ENCODE peak calls at places on chromosome 4, in seven cellular contexts. S is fibroblast of pulmonary artery, A is Calu3, P is left lung, Q is Panc1, R is dorsolateral prefrontal cortex, J is A549. H is an unnamed sample.

GRCh38 chr4:186827542-186827887 is 103.9 kb upstream of the FAT1 start:
- DNase-seq in S (no peak), A (no peak), P (no peak), Q (no peak), R (no peak), J (no peak), H (no peak)

GRCh38 chr4:168059251-168059650 is 33.1 kb upstream of the ANXA10 start:
- DNase-seq in S (peak), A (no peak), P (no peak), Q (no peak), R (no peak), J (no peak), H (no peak)

GRCh38 chr4:123107444-123108252 is 185.3 kb upstream of the NUDT6 start:
- DNase-seq in S (no peak), A (no peak), P (peak), Q (no peak), R (no peak), J (no peak), H (no peak)

GRCh38 chr4:77579406-77580076 is 26.1 kb upstream of the CXCL13 start:
- DNase-seq in S (peak), A (no peak), P (no peak), Q (no peak), R (no peak), J (peak), H (no peak)

GRCh38 chr4:175451238-175451965 is 360.7 kb downstream of the GPM6A start:
- DNase-seq in S (no peak), A (no peak), P (no peak), Q (no peak), R (no peak), J (no peak), H (no peak)

GRCh38 chr4:1449833-1450741 is 43.8 kb upstream of the NKX1-1 start:
- DNase-seq in S (no peak), A (no peak), P (no peak), Q (no peak), R (no peak), J (no peak), H (no peak)

GRCh38 chr4:30968926-30969325 is 248.8 kb downstream of the PCDH7 start:
- DNase-seq in S (no peak), A (no peak), P (no peak), Q (no peak), R (no peak), J (no peak), H (no peak)

GRCh38 chr4:138175337-138175794 is 66.8 kb downstream of the SLC7A11 start:
- DNase-seq in S (peak), A (no peak), P (no peak), Q (no peak), R (no peak), J (no peak), H (no peak)

GRCh38 chr4:166252487-166253402 is 379.7 kb downstream of the TLL1 start:
- DNase-seq in S (peak), A (peak), P (no peak), Q (no peak), R (no peak), J (peak), H (no peak)

GRCh38 chr4:1725521-1725920 is 4.2 kb downstream of the TACC3 start:
- DNase-seq in S (no peak), A (no peak), P (no peak), Q (no peak), R (no peak), J (no peak), H (no peak)

GRCh38 chr4:82429728-82430192 is 502 bp downstream of the HNRNPDL start:
- DNase-seq in S (peak), A (no peak), P (peak), Q (no peak), R (no peak), J (peak), H (no peak)

GRCh38 chr4:22492987-22493386 is 22.9 kb downstream of the ADGRA3 start:
- DNase-seq in S (no peak), A (no peak), P (no peak), Q (no peak), R (no peak), J (no peak), H (no peak)

GRCh38 chr4:16896871-16897270 is 1.6 kb downstream of the LDB2 start:
- DNase-seq in S (peak), A (no peak), P (no peak), Q (no peak), R (no peak), J (no peak), H (no peak)

GRCh38 chr4:36815536-36815935 is 429.0 kb upstream of the NWD2 start:
- DNase-seq in S (no peak), A (no peak), P (no peak), Q (no peak), R (no peak), J (no peak), H (no peak)

GRCh38 chr4:785332-786073 is 40.4 kb downstream of the CPLX1 start:
- DNase-seq in S (no peak), A (no peak), P (peak), Q (no peak), R (peak), J (no peak), H (no peak)

GRCh38 chr4:148166132-148166531 is 276.1 kb downstream of the NR3C2 start:
- DNase-seq in S (peak), A (no peak), P (no peak), Q (no peak), R (no peak), J (no peak), H (no peak)

GRCh38 chr4:133146574-133147198 is 2.4 kb upstream of the PCDH10 start:
- DNase-seq in S (peak), A (peak), P (peak), Q (peak), R (peak), J (peak), H (no peak)

GRCh38 chr4:183443609-183444148 is 757 bp upstream of the CDKN2AIP start:
- DNase-seq in S (no peak), A (no peak), P (no peak), Q (no peak), R (no peak), J (no peak), H (no peak)

GRCh38 chr4:183444953-183445543 is 612 bp downstream of the CDKN2AIP start:
- DNase-seq in S (peak), A (peak), P (peak), Q (no peak), R (no peak), J (no peak), H (no peak)

GRCh38 chr4:183441276-183441675 is 3.2 kb upstream of the CDKN2AIP start:
- DNase-seq in S (no peak), A (no peak), P (no peak), Q (no peak), R (no peak), J (no peak), H (no peak)

GRCh38 chr4:183447646-183448045 is 3.2 kb downstream of the CDKN2AIP start:
- DNase-seq in S (no peak), A (no peak), P (no peak), Q (no peak), R (no peak), J (no peak), H (no peak)

GRCh38 chr4:183444149-183444952 is at the start of gene CDKN2AIP:
- DNase-seq in S (peak), A (peak), P (peak), Q (no peak), R (peak), J (peak), H (peak)
- TF ChIP-seq CTCF in S (no peak), A (no peak), P (no peak), Q (peak), R (peak), J (no peak), H (no peak)

DNA sequence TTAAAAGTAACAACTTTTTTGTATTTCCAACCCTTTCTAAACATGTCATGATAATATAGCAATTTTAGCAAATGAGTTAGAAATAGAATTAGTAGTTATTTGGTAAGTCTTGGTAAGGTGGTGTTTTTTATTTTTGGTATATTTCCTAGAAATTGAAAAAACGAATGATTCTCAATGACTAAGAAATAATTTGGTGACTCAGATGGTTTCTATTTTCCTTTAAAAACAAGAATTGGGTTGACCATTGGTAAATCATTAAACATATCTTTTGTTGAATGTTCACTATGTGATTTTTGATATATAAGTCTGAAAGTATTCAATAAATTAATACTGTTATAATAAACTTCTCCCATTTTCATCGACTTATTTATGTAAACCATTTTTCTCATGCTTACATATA is 206.2 kb upstream of the BANK1 start:
- DNase-seq in S (no peak), A (no peak), P (no peak), Q (no peak), R (no peak), J (no peak), H (no peak)
- TF ChIP-seq CTCF in S (no peak), A (no peak), P (no peak), Q (no peak), R (no peak), J (no peak), H (no peak)

GRCh38 chr4:41957634-41958033 is 22.4 kb downstream of the TMEM33 start:
- DNase-seq in S (peak), A (no peak), P (no peak), Q (no peak), R (no peak), J (peak), H (no peak)
- TF ChIP-seq CTCF in S (peak), A (no peak), P (peak), Q (peak), R (peak), J (peak), H (no peak)

DNA sequence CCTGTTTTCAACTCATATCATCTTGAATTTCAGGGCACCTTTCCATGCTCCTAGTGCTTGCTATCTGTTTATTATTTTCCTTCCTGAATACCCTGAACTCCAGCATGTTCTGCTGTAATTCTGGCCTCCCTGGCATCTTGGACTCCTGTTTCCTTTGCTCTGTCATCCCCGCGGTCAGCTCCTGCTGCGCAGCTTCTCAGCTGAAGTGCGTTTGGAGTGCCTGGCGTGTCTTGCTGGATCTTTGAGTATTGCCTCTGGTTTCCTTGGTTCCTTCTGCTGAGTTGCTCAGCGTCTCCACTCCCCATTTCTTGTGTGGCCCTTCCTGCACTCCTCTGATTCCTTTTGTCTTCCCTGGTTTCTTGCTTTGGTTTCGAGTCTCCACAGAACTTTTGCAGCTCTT is 84.4 kb downstream of the HTT start:
- DNase-seq in S (no peak), A (no peak), P (no peak), Q (no peak), R (no peak), J (no peak), H (no peak)
- TF ChIP-seq CTCF in S (no peak), A (no peak), P (no peak), Q (no peak), R (no peak), J (no peak), H (no peak)

DNA sequence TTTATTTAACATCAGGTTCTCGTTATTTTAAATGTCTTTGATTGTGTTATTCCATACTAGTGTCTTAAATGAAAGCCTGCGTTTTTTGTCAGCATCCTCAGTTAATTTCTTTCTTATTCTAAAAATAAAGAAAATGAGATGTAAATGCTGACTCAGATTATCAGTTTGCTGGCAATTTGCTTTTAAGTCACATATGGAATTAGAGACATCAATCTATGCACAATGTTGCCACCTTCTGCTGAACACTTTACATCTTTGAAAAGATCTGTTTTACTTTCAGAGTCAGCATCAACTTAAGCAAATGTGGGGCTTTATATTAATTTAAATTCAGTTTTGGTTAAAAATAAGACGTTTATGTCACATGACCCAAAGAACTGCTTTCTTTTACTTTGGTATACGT is 99.2 kb downstream of the ADGRL3 start:
- DNase-seq in S (no peak), A (no peak), P (no peak), Q (no peak), R (no peak), J (no peak), H (no peak)
- TF ChIP-seq CTCF in S (no peak), A (no peak), P (no peak), Q (no peak), R (peak), J (no peak), H (no peak)

DNA sequence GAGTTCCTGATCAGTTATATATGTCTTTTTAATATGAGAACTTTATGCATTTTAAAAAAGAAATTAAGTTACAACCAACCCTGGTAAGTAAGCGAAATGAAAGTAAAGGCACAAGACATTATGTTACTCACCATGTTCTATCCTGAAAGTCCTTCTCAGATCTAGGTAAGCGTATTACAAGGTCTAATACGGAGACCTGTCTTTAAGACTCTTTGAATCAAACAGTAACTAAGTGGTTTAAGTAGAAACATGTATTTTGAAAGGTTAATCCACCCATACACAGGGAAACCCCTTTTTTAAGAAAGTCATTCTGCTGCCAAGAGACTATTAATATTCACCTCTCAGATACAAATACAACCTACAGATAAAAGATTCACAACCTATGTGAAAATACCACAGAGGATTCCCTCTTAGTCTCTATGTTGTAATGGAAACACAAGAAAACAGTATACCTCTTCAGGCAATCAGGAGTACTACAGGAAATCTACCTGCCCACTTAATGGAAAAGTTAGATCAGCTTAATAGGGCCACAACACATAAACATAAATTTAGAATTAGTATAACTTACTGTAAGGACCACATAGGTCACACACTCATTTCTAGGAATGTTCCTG is 63.2 kb upstream of the TNIP3 start:
- DNase-seq in S (no peak), A (no peak), P (no peak), Q (no peak), R (no peak), J (no peak), H (no peak)
- TF ChIP-seq CTCF in S (no peak), A (no peak), P (no peak), Q (no peak), R (no peak), J (no peak), H (no peak)

DNA sequence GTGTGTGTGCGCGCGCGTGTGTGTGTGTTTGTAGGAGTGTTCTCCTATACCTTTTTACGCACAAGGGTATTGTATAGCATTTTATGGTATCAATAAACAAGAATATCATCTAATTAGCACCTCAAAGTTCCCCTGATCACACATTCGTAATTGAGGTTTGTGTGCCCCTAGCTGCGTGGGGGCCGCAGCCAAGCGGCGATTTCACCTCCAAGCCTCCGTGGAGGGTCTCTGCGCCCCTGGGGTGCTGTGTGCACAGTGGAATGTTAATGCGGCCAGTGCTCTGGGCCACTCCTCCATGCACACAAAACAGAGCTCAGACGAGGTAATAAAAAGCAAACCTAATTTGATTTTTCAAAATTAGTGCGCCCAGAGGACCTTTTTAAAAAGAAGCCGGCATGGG is 110.4 kb downstream of the SORCS2 start:
- DNase-seq in S (no peak), A (no peak), P (peak), Q (no peak), R (no peak), J (no peak), H (no peak)
- TF ChIP-seq CTCF in S (no peak), A (no peak), P (no peak), Q (no peak), R (no peak), J (no peak), H (no peak)

GRCh38 chr4:111500871-111501270 is 644.4 kb upstream of the FAM241A start:
- DNase-seq in S (no peak), A (no peak), P (no peak), Q (no peak), R (no peak), J (no peak), H (no peak)

GRCh38 chr4:111510535-111510934 is 634.7 kb upstream of the FAM241A start:
- DNase-seq in S (no peak), A (no peak), P (no peak), Q (no peak), R (no peak), J (peak), H (no peak)

GRCh38 chr4:111501946-111502345 is 643.3 kb upstream of the FAM241A start:
- DNase-seq in S (no peak), A (no peak), P (no peak), Q (no peak), R (no peak), J (no peak), H (no peak)

GRCh38 chr4:111512081-111512774 is 633.0 kb upstream of the FAM241A start:
- DNase-seq in S (peak), A (no peak), P (no peak), Q (no peak), R (no peak), J (peak), H (no peak)

GRCh38 chr4:111506706-111507105 is 638.5 kb upstream of the FAM241A start:
- DNase-seq in S (peak), A (no peak), P (no peak), Q (no peak), R (no peak), J (no peak), H (no peak)
- TF ChIP-seq CTCF in S (no peak), A (no peak), P (no peak), Q (no peak), R (no peak), J (no peak), H (no peak)

GRCh38 chr4:4726051-4726450 is 133.4 kb upstream of the MSX1 start:
- DNase-seq in S (no peak), A (no peak), P (no peak), Q (no peak), R (no peak), J (peak), H (no peak)
- TF ChIP-seq CTCF in S (peak), A (no peak), P (no peak), Q (peak), R (no peak), J (no peak), H (no peak)

DNA sequence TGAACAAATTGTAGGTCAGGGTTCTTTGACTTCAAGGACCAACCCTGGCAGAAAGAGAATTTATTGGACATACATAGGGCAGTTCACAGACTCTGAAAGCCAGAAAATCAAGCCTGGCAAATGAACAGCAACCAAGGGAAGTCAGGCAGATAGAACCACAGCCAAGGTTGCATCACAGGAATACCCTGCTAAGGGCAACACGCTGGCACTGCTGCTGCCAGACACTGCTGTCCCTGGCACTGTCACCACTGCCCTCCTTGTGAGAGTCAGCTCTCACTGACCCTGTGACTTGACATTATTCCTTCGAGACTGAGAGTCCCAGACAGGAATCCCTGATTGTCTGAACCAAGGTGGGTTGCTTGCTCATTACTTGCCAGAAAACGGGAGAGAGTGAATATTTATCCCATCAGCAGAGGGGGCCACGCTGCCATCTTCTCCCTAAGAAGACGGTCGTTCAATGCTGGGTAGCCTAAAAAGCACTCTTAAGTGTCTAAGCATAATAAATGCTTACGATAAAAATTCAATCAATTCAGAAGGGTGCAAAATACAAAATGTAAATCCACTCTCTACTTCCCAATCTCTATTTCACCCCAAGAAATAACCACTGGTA is 23.2 kb upstream of the PTTG2 start:
- DNase-seq in S (no peak), A (no peak), P (no peak), Q (no peak), R (no peak), J (no peak), H (no peak)
- TF ChIP-seq CTCF in S (no peak), A (no peak), P (no peak), Q (no peak), R (no peak), J (no peak), H (no peak)

H was measured in omental fat pad.